ENCODE peak calls at places on chromosomes 16 and 17, in nine cellular contexts. Q is AG04450, X is fibroblast of mammary gland, I is lung, K is astrocyte, B is BE2C, W is progenitor cell of endocrine pancreas, E is AG09309, T is uterus. V is an unnamed sample.

GRCh38 chr16:88338111-88338510 is 44.6 kb upstream of the ZNF469 start:
- DNase-seq in Q (no peak), X (no peak), I (no peak), K (no peak), B (no peak), W (no peak), E (no peak), T (no peak), V (no peak)

GRCh38 chr17:2485970-2486369 is 25.7 kb downstream of the METTL16 start:
- DNase-seq in Q (no peak), X (no peak), I (no peak), K (no peak), B (no peak), W (no peak), E (no peak), T (no peak), V (no peak)

GRCh38 chr17:77602062-77602746 is 356.3 kb upstream of the TNRC6C start:
- DNase-seq in Q (no peak), X (peak), I (no peak), K (peak), B (no peak), W (no peak), E (peak), T (peak), V (peak)

GRCh38 chr16:88369447-88370008 is 13.2 kb upstream of the ZNF469 start:
- DNase-seq in Q (no peak), X (no peak), I (no peak), K (no peak), B (no peak), W (no peak), E (no peak), T (no peak), V (no peak)

GRCh38 chr17:9512323-9513168 is 63.1 kb downstream of the STX8 start:
- DNase-seq in Q (peak), X (peak), I (no peak), K (peak), B (no peak), W (no peak), E (no peak), T (no peak), V (peak)

GRCh38 chr16:70508752-70509151 is 14.6 kb downstream of the COG4 start:
- DNase-seq in Q (no peak), X (peak), I (no peak), K (no peak), B (no peak), W (no peak), E (no peak), T (no peak), V (no peak)

GRCh38 chr17:56707312-56708219 is 114.1 kb downstream of the NOG start:
- DNase-seq in Q (no peak), X (no peak), I (no peak), K (peak), B (no peak), W (no peak), E (no peak), T (no peak), V (no peak)

GRCh38 chr16:3999479-3999868 is 116.8 kb downstream of the ADCY9 start:
- DNase-seq in Q (peak), X (peak), I (no peak), K (peak), B (no peak), W (no peak), E (no peak), T (peak), V (peak)

GRCh38 chr16:73056911-73057310 is 9.0 kb upstream of the ZFHX3 start:
- DNase-seq in Q (no peak), X (no peak), I (no peak), K (no peak), B (no peak), W (no peak), E (no peak), T (no peak), V (no peak)

GRCh38 chr16:46743232-46743719 is 4.9 kb downstream of the MYLK3 start:
- DNase-seq in Q (no peak), X (peak), I (no peak), K (peak), B (no peak), W (no peak), E (no peak), T (no peak), V (peak)

GRCh38 chr17:62705116-62705515 is 77.6 kb downstream of the MRC2 start:
- DNase-seq in Q (no peak), X (no peak), I (no peak), K (no peak), B (no peak), W (no peak), E (no peak), T (no peak), V (no peak)

GRCh38 chr16:2388875-2389433 is 40.3 kb upstream of the CCNF start:
- DNase-seq in Q (peak), X (peak), I (no peak), K (peak), B (no peak), W (no peak), E (no peak), T (no peak), V (peak)

GRCh38 chr17:57858838-57859237 is 9.0 kb upstream of the MRPS23 start:
- DNase-seq in Q (no peak), X (no peak), I (no peak), K (no peak), B (no peak), W (no peak), E (no peak), T (no peak), V (no peak)

GRCh38 chr17:80816241-80817103 is 175.2 kb upstream of the CHMP6 start:
- DNase-seq in Q (no peak), X (no peak), I (no peak), K (no peak), B (no peak), W (no peak), E (no peak), T (no peak), V (no peak)

GRCh38 chr17:55420067-55420775 is 1.4 kb downstream of the MMD start:
- DNase-seq in Q (no peak), X (no peak), I (no peak), K (no peak), B (no peak), W (no peak), E (no peak), T (no peak), V (no peak)

GRCh38 chr16:85986931-85987749 is 88.2 kb downstream of the IRF8 start:
- DNase-seq in Q (no peak), X (no peak), I (no peak), K (no peak), B (peak), W (peak), E (no peak), T (no peak), V (no peak)

GRCh38 chr16:12587170-12587569 is 216.5 kb downstream of the CPPED1 start:
- DNase-seq in Q (no peak), X (no peak), I (no peak), K (no peak), B (no peak), W (no peak), E (no peak), T (no peak), V (no peak)

GRCh38 chr17:63843387-63844292 is 1.2 kb upstream of the SMARCD2 start:
- DNase-seq in Q (peak), X (peak), I (peak), K (peak), B (no peak), W (no peak), E (peak), T (peak), V (no peak)

GRCh38 chr16:88977028-88977844 is at the start of gene CBFA2T3:
- DNase-seq in Q (no peak), X (no peak), I (peak), K (no peak), B (peak), W (no peak), E (no peak), T (peak), V (no peak)

GRCh38 chr17:41615454-41615853 is 2.9 kb upstream of the KRT16 start:
- DNase-seq in Q (no peak), X (no peak), I (no peak), K (no peak), B (no peak), W (no peak), E (no peak), T (no peak), V (peak)

GRCh38 chr16:85089485-85089884 is 22.8 kb downstream of the CIBAR2 start:
- DNase-seq in Q (no peak), X (no peak), I (peak), K (peak), B (no peak), W (no peak), E (no peak), T (no peak), V (peak)

GRCh38 chr17:58272367-58273280 is 8.1 kb downstream of the MPO start:
- DNase-seq in Q (no peak), X (no peak), I (no peak), K (no peak), B (no peak), W (no peak), E (no peak), T (no peak), V (no peak)

GRCh38 chr17:61414141-61414935 is 14.7 kb downstream of the TBX2 start:
- DNase-seq in Q (no peak), X (no peak), I (peak), K (no peak), B (no peak), W (no peak), E (no peak), T (peak), V (no peak)

GRCh38 chr17:77382356-77382911 is 241.7 kb downstream of the SEC14L1 start:
- DNase-seq in Q (no peak), X (no peak), I (no peak), K (no peak), B (no peak), W (no peak), E (no peak), T (no peak), V (no peak)

GRCh38 chr17:4520060-4520880 is 21.6 kb downstream of the SPNS2 start:
- DNase-seq in Q (no peak), X (no peak), I (no peak), K (no peak), B (no peak), W (no peak), E (no peak), T (no peak), V (no peak)

GRCh38 chr17:40422990-40423611 is 5.4 kb upstream of the TOP2A start:
- DNase-seq in Q (no peak), X (no peak), I (no peak), K (no peak), B (peak), W (no peak), E (no peak), T (no peak), V (no peak)

GRCh38 chr17:64115871-64116534 is 13.9 kb downstream of the ERN1 start:
- DNase-seq in Q (peak), X (peak), I (no peak), K (peak), B (no peak), W (no peak), E (peak), T (no peak), V (peak)

GRCh38 chr17:71461504-71462197 is 659.2 kb upstream of the SOX9 start:
- DNase-seq in Q (no peak), X (no peak), I (no peak), K (no peak), B (peak), W (no peak), E (no peak), T (no peak), V (no peak)

GRCh38 chr16:67100569-67101300 is 9.0 kb upstream of the PHAF1 start:
- DNase-seq in Q (no peak), X (peak), I (no peak), K (peak), B (no peak), W (no peak), E (no peak), T (no peak), V (peak)

GRCh38 chr17:37107406-37108083 is 158.8 kb downstream of the AATF start:
- DNase-seq in Q (no peak), X (peak), I (peak), K (peak), B (peak), W (no peak), E (no peak), T (peak), V (no peak)

GRCh38 chr17:34760931-34761500 is 181.6 kb downstream of the TMEM132E start:
- DNase-seq in Q (no peak), X (no peak), I (no peak), K (no peak), B (no peak), W (no peak), E (no peak), T (no peak), V (no peak)

GRCh38 chr17:2215616-2216364 is 87.8 kb downstream of the SMG6 start:
- DNase-seq in Q (peak), X (peak), I (peak), K (peak), B (peak), W (no peak), E (peak), T (peak), V (peak)

GRCh38 chr16:49454426-49455180 is 81.0 kb downstream of the C16orf78 start:
- DNase-seq in Q (no peak), X (no peak), I (no peak), K (no peak), B (no peak), W (no peak), E (no peak), T (no peak), V (no peak)

GRCh38 chr17:40355123-40355803 is 9.3 kb downstream of the GJD3 start:
- DNase-seq in Q (no peak), X (peak), I (peak), K (no peak), B (peak), W (peak), E (no peak), T (peak), V (peak)

GRCh38 chr17:77098884-77099545 is 41.8 kb upstream of the SEC14L1 start:
- DNase-seq in Q (peak), X (peak), I (peak), K (peak), B (no peak), W (no peak), E (peak), T (peak), V (peak)

GRCh38 chr16:29156511-29156910 is 171.7 kb downstream of the LAT start:
- DNase-seq in Q (no peak), X (no peak), I (no peak), K (no peak), B (no peak), W (no peak), E (no peak), T (no peak), V (no peak)

GRCh38 chr17:48601528-48602430 is 3.0 kb downstream of the HOXB6 start:
- DNase-seq in Q (no peak), X (no peak), I (no peak), K (no peak), B (no peak), W (no peak), E (no peak), T (no peak), V (no peak)

GRCh38 chr16:31453255-31454204 is 5.8 kb upstream of the ARMC5 start:
- DNase-seq in Q (no peak), X (peak), I (peak), K (peak), B (no peak), W (no peak), E (no peak), T (peak), V (peak)

GRCh38 chr16:31458073-31458834 is 1.0 kb upstream of the ARMC5 start:
- DNase-seq in Q (no peak), X (peak), I (peak), K (peak), B (peak), W (no peak), E (no peak), T (no peak), V (peak)

GRCh38 chr16:31452631-31453106 is 6.6 kb upstream of the ARMC5 start:
- DNase-seq in Q (peak), X (peak), I (no peak), K (peak), B (no peak), W (no peak), E (peak), T (no peak), V (peak)

GRCh38 chr16:31456988-31457360 is 2.3 kb upstream of the ARMC5 start:
- DNase-seq in Q (no peak), X (no peak), I (no peak), K (no peak), B (no peak), W (no peak), E (no peak), T (no peak), V (no peak)

GRCh38 chr16:31455601-31456314 is 3.5 kb upstream of the ARMC5 start:
- DNase-seq in Q (no peak), X (peak), I (no peak), K (no peak), B (peak), W (no peak), E (no peak), T (no peak), V (no peak)
- TF ChIP-seq CTCF in Q (peak), X (peak), I (no peak), K (peak), B (peak), W (peak), E (no peak), T (no peak), V (peak)

GRCh38 chr17:38870259-38871165 is 654 bp downstream of the LASP1 start:
- DNase-seq in Q (no peak), X (peak), I (peak), K (no peak), B (peak), W (peak), E (no peak), T (peak), V (peak)
- TF ChIP-seq CTCF in Q (no peak), X (no peak), I (no peak), K (no peak), B (no peak), W (no peak), E (no peak), T (no peak), V (no peak)

GRCh38 chr16:30533748-30534367 is 800 bp downstream of the ZNF747 start:
- DNase-seq in Q (no peak), X (peak), I (no peak), K (no peak), B (no peak), W (no peak), E (no peak), T (no peak), V (no peak)
- TF ChIP-seq CTCF in Q (no peak), X (no peak), I (no peak), K (no peak), B (no peak), W (no peak), E (no peak), T (no peak), V (no peak)

GRCh38 chr16:318628-319027 is 33.9 kb downstream of the AXIN1 start:
- DNase-seq in Q (no peak), X (no peak), I (no peak), K (no peak), B (no peak), W (no peak), E (no peak), T (no peak), V (no peak)
- TF ChIP-seq CTCF in Q (no peak), X (no peak), I (no peak), K (no peak), B (peak), W (peak), E (no peak), T (no peak), V (peak)

GRCh38 chr17:7502987-7503386 is 18.8 kb downstream of the POLR2A start:
- DNase-seq in Q (no peak), X (no peak), I (no peak), K (no peak), B (peak), W (no peak), E (no peak), T (no peak), V (no peak)
- TF ChIP-seq CTCF in Q (peak), X (peak), I (no peak), K (peak), B (peak), W (peak), E (peak), T (no peak), V (peak)

GRCh38 chr16:56423584-56424403 is 1.6 kb downstream of the AMFR start:
- DNase-seq in Q (no peak), X (peak), I (no peak), K (no peak), B (no peak), W (no peak), E (no peak), T (no peak), V (no peak)

GRCh38 chr16:56426585-56426984 is 1.2 kb upstream of the AMFR start:
- DNase-seq in Q (no peak), X (peak), I (no peak), K (no peak), B (no peak), W (no peak), E (no peak), T (no peak), V (no peak)

GRCh38 chr16:56424404-56424765 is 960 bp downstream of the AMFR start:
- DNase-seq in Q (no peak), X (peak), I (no peak), K (no peak), B (no peak), W (no peak), E (no peak), T (no peak), V (no peak)

GRCh38 chr16:56424791-56425438 is 430 bp downstream of the AMFR start:
- DNase-seq in Q (no peak), X (peak), I (no peak), K (no peak), B (peak), W (peak), E (no peak), T (peak), V (no peak)

DNA sequence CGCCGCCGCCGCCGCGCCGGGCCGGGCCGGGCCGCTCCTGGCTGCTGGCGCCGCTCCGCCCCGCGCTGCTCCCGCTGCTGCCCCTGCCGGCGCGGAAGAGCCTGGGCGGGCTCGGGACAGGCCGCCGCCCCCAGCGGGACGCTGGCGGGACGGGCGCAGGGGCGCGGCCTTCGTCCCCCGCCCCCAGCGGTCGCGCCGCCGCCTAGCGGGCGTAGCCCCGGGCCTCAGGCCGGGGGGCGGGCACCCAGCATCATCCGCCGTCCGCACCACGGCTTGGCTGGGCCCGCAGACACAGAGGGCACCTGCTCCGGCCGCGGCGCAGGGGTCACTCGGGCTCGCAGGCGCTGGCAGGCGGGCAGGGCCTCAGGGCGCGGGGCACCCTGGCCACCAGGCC is at the start of gene AMFR:
- DNase-seq in Q (peak), X (peak), I (peak), K (peak), B (peak), W (peak), E (peak), T (peak), V (peak)
- TF ChIP-seq CTCF in Q (no peak), X (no peak), I (no peak), K (no peak), B (peak), W (peak), E (no peak), T (peak), V (peak)